ENCODE peak calls at places on chromosomes 6 and 20, in four cellular contexts. G, J, M and Q are unnamed samples.

GRCh38 chr6:132251711-132252110 is 149.6 kb downstream of the MOXD1 start:
- DNase-seq in M (no peak), G (no peak), J (no peak), Q (no peak)

GRCh38 chr6:75830959-75831885 is 82.2 kb downstream of the MYO6 start:
- DNase-seq in M (peak), J (no peak), G (no peak), Q (peak)

GRCh38 chr20:15342987-15343639 is 1005.7 kb upstream of the FLRT3 start:
- DNase-seq in G (no peak), J (no peak), M (no peak), Q (no peak)

GRCh38 chr6:117352466-117353081 is 73.2 kb downstream of the ROS1 start:
- DNase-seq in J (peak), M (no peak), G (no peak), Q (peak)

GRCh38 chr6:15430947-15431405 is 185.1 kb downstream of the JARID2 start:
- DNase-seq in M (no peak), J (no peak), G (no peak), Q (no peak)

GRCh38 chr20:23291575-23292240 is 58.9 kb upstream of the NXT1 start:
- DNase-seq in G (no peak), M (no peak), J (no peak), Q (no peak)

GRCh38 chr20:61303217-61303616 is 51.2 kb downstream of the CDH4 start:
- DNase-seq in J (no peak), M (no peak), G (no peak), Q (no peak)

GRCh38 chr6:38460216-38460615 is 179.5 kb downstream of the BTBD9 start:
- DNase-seq in G (no peak), M (no peak), J (no peak), Q (peak)

GRCh38 chr6:3687847-3688246 is 63.7 kb downstream of the PXDC1 start:
- DNase-seq in G (no peak), J (no peak), M (no peak), Q (no peak)

GRCh38 chr6:145729887-145730286 is 5.4 kb downstream of the EPM2A start:
- DNase-seq in M (no peak), J (no peak), G (no peak), Q (no peak)

DNA sequence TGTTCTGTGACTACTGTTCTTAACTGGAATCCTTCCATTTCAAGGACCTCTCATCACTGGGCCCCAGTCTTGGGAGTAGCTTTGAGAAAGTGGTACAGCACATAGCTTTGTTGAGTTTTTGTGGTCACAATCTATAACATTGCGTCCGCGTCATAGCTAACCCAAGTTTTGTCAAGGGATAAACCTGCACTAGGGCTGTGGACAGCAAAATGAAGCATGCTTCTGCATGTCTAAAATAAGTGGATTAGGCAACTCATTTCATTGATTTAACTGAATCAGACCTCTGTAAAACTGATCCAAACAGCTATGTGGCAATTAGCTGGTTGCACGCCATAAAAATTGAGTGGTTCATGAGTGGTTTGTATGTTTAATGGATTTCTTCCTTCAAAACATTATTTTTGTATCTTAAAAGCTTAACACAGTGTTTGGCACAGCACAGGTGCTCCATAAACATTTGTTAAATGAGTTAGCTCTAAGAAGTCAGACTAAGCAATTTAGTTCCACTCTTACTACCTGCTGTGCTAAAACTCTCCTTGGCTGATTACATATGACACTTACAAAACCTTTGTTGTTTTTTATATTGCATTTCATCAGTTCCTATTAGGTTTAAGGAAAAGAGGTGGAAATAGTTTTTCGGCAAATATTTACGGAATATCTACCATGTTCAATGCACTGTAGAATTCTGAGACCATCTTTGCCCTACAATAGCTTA is 160.3 kb upstream of the ATXN1 start:
- DNase-seq in G (no peak), J (no peak), M (no peak), Q (peak)
- TF ChIP-seq ELK1 in G (no peak), J (no peak), M (no peak), Q (no peak)

DNA sequence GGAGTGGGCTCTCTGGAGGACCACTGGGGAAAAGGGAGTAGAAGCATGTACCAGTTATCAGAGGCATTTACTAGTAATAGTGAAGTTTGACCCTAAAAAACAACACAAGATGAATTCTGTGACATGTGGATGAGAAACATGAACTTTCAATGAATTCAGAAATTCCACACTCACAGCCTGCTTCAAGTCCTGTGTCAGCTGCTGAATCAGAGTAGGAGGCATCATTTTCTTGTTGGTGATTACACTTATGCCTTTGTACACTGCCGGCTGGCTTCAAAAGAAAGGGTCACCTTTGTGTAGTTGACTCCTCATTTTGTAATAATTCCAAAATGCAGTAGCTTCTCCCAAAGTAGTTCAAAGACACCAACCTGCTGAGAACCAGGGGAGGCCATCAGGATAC is 165.6 kb downstream of the BACH2 start:
- DNase-seq in G (no peak), M (no peak), J (no peak), Q (peak)
- TF ChIP-seq ELK1 in G (no peak), M (no peak), J (no peak), Q (no peak)

GRCh38 chr20:6269163-6269873 is 146.5 kb upstream of the FERMT1 start:
- DNase-seq in M (no peak), J (no peak), G (no peak), Q (no peak)

GRCh38 chr20:6265204-6265904 is 142.5 kb upstream of the FERMT1 start:
- DNase-seq in J (peak), M (no peak), G (no peak), Q (peak)
- TF ChIP-seq ELK1 in J (no peak), M (no peak), G (no peak), Q (no peak)

GRCh38 chr20:24960302-24960801 is 11.3 kb downstream of the CST7 start:
- DNase-seq in J (no peak), M (no peak), G (no peak), Q (no peak)

GRCh38 chr20:24960861-24961260 is 11.8 kb downstream of the CST7 start:
- DNase-seq in J (no peak), G (no peak), M (no peak), Q (no peak)

GRCh38 chr20:24961384-24962181 is 12.5 kb downstream of the CST7 start:
- DNase-seq in G (no peak), M (no peak), J (no peak), Q (no peak)

GRCh38 chr20:24958506-24959385 is 9.7 kb downstream of the CST7 start:
- DNase-seq in G (no peak), J (no peak), M (no peak), Q (no peak)

GRCh38 chr20:24959591-24960301 is 10.7 kb downstream of the CST7 start:
- DNase-seq in M (no peak), J (no peak), G (no peak), Q (no peak)
- TF ChIP-seq ELK1 in M (no peak), J (no peak), G (no peak), Q (no peak)

GRCh38 chr6:159874475-159874874 is 16.3 kb upstream of the MAS1 start:
- DNase-seq in G (no peak), J (no peak), M (no peak), Q (peak)
- TF ChIP-seq ELK1 in G (no peak), J (no peak), M (no peak), Q (no peak)